ENCODE peak calls at places on chromosomes 6 and 20, in four cellular contexts. H is H1, Y is heart left ventricle, Q is upper lobe of left lung. T is an unnamed sample.
A peak's percentile ranks its signal among the peaks of the same experiment; 100 is the strongest.

GRCh38 chr6:69784595-69785377 is 12.0 kb downstream of the LMBRD1 start:
- DNase-seq in H (no peak), Y (no peak), Q (no peak), T (no peak)

GRCh38 chr20:49063279-49063678 is 17.2 kb downstream of the CSE1L start:
- DNase-seq in H (no peak), Y (no peak), Q (no peak), T (no peak)

GRCh38 chr6:56827908-56828649 is 126.8 kb upstream of the BEND6 start:
- DNase-seq in H (no peak), Y (no peak), Q (no peak), T (no peak)

GRCh38 chr6:38241200-38241599 is 398.5 kb downstream of the BTBD9 start:
- DNase-seq in H (no peak), Y (no peak), Q (no peak), T (no peak)

GRCh38 chr6:150925655-150925928 is 60.1 kb downstream of the MTHFD1L start:
- DNase-seq in H (no peak), Y (no peak), Q (no peak), T (no peak)

GRCh38 chr20:46150982-46151381 is 32.9 kb downstream of the CD40 start:
- DNase-seq in H (no peak), Y (no peak), Q (no peak), T (no peak)

GRCh38 chr6:71246596-71246995 is 42.0 kb upstream of the OGFRL1 start:
- DNase-seq in H (no peak), Y (no peak), Q (no peak), T (no peak)

GRCh38 chr6:163892814-163893561 is 478.5 kb downstream of the QKI start:
- DNase-seq in H (no peak), Y (no peak), Q (no peak), T (no peak)

GRCh38 chr6:127342946-127343752 is at the start of gene ECHDC1:
- DNase-seq in H (peak; percentile 66), Y (peak; percentile 65), Q (peak; percentile 67), T (peak; percentile 23)

GRCh38 chr20:49669601-49670189 is 44.0 kb downstream of the B4GALT5 start:
- DNase-seq in H (no peak), Y (no peak), Q (no peak), T (no peak)

GRCh38 chr20:23407770-23408467 is 13.4 kb downstream of the NAPB start:
- DNase-seq in H (no peak), Y (no peak), Q (no peak), T (no peak)

GRCh38 chr6:105174512-105174911 is 5.3 kb downstream of the POPDC3 start:
- DNase-seq in H (no peak), Y (no peak), Q (no peak), T (no peak)

GRCh38 chr6:129590408-129591022 is 119.5 kb downstream of the ARHGAP18 start:
- DNase-seq in H (no peak), Y (no peak), Q (no peak), T (no peak)

GRCh38 chr6:39791311-39791710 is 865 bp upstream of the DAAM2 start:
- DNase-seq in H (no peak), Y (no peak), Q (peak; percentile 38), T (no peak)

GRCh38 chr6:90669846-90670245 is 83.0 kb upstream of the MAP3K7 start:
- DNase-seq in H (no peak), Y (no peak), Q (no peak), T (no peak)
- TF ChIP-seq POLR2A in H (no peak), Y (no peak), Q (no peak), T (no peak)

DNA sequence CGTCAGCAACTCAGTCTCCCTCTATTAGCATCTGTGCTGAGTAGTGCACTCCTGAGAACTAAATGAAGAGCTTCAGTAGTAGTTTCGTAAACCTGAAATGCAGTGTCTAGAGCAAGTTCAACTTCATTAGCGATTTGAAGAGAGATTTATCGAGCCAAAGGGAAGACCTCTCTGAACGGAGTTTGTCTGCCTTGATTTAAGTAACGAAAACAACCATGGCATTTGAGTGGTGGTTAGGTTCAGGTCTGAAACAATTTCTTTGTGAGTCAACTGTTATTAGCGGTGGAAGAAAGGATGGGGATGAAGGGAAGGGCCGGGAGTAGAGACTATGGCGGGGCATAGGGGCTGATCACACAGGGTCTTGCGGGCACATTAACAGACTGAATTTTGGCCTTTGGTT is 150.5 kb downstream of the BCAS1 start:
- DNase-seq in H (no peak), Y (no peak), Q (no peak), T (no peak)
- H3K4me1 ChIP-seq in H (peaks cover 17% of the 10 kb centered on the region), Y (peaks cover 29% of the 10 kb centered on the region), Q (peaks cover 34% of the 10 kb centered on the region), T (peaks cover 48% of the 10 kb centered on the region)

GRCh38 chr20:62133864-62134263 is 9.3 kb downstream of the PSMA7 start:
- DNase-seq in H (no peak), Y (no peak), Q (no peak), T (no peak)

GRCh38 chr20:62136283-62137091 is 6.7 kb downstream of the PSMA7 start:
- DNase-seq in H (no peak), Y (peak; percentile 71), Q (peak; percentile 72), T (peak; percentile 72)

GRCh38 chr20:62135573-62136266 is 7.5 kb downstream of the PSMA7 start:
- DNase-seq in H (no peak), Y (no peak), Q (no peak), T (no peak)

GRCh38 chr20:62133051-62133845 is 9.9 kb downstream of the PSMA7 start:
- DNase-seq in H (no peak), Y (peak; percentile 73), Q (peak; percentile 60), T (no peak)

DNA sequence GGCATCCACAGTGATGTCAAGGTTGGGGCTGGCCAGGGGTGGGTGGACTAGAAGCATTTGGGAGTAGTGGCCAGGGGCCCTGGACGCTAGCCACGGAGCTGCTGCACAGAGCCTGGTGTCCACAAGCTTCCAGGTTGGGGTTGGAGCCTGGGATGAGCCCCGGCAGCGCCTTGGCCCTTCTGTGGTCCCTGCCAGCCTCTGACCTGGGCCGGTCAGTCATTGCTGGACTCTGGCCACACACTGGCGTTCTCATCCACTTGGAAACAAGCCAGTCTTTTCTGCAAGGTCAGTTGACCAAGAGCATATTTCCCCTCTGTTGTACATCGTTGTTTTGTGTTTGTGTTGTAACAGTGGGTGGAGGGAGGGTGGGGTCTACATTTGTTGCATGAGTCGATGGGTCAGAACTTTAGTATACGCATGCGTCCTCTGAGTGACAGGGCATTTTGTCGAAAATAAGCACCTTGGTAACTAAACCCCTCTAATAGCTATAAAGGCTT is 8.4 kb downstream of the PSMA7 start:
- DNase-seq in H (no peak), Y (no peak), Q (no peak), T (peak; percentile 49)
- TF ChIP-seq POLR2A in H (no peak), Y (no peak), Q (no peak), T (no peak)

GRCh38 chr6:118896339-118897136 is 2.6 kb downstream of the ASF1A start:
- DNase-seq in H (no peak), Y (no peak), Q (no peak), T (no peak)

GRCh38 chr6:118893882-118894424 is at the start of gene ASF1A:
- DNase-seq in H (peak; percentile 92), Y (peak; percentile 98), Q (peak; percentile 98), T (peak; percentile 94)

GRCh38 chr6:118893095-118893881 is 664 bp upstream of the ASF1A start:
- DNase-seq in H (no peak), Y (peak; percentile 32), Q (peak; percentile 23), T (peak; percentile 21)

GRCh38 chr6:118894425-118895240 is 681 bp downstream of the ASF1A start:
- DNase-seq in H (peak; percentile 74), Y (peak; percentile 79), Q (peak; percentile 58), T (peak; percentile 21)

GRCh38 chr6:118895241-118895561 is 1.2 kb downstream of the ASF1A start:
- DNase-seq in H (no peak), Y (no peak), Q (no peak), T (no peak)
- H3K4me1 ChIP-seq in H (peaks cover 6% of the 10 kb centered on the region), Y (peaks cover 38% of the 10 kb centered on the region), Q (peaks cover 34% of the 10 kb centered on the region), T (peaks cover 16% of the 10 kb centered on the region)

GRCh38 chr6:12528581-12529363 is 187.8 kb upstream of the PHACTR1 start:
- DNase-seq in H (no peak), Y (no peak), Q (no peak), T (no peak)
- TF ChIP-seq POLR2A in H (no peak), Y (no peak), Q (no peak), T (no peak)

DNA sequence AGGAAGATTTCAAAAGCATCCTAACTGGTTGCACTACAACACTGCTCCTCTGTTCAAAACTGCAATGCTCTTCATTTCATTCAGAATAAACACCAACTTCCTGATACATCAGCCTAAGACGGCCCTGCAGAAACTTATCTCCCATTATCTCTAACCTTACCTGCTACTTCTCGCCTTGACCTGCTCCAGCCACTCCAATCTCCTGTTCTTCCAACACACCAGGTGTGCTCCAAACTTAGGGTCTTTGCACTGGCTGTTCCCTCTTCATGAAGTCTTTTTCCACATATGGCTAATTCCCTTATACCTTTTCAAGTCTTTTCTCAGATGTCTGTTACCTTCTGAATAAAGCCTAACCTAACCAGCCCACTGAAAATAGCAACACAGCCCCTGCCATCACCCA is 32.1 kb downstream of the PHIP start:
- DNase-seq in H (no peak), Y (no peak), Q (no peak), T (no peak)
- H3K4me1 ChIP-seq in H (no peaks in the 10 kb centered on the region), Y (peaks cover 2% of the 10 kb centered on the region), Q (no peaks in the 10 kb centered on the region), T (no peaks in the 10 kb centered on the region)

GRCh38 chr6:30685977-30686907 is at the start of gene PPP1R18:
- DNase-seq in H (no peak), Y (peak; percentile 89), Q (peak; percentile 89), T (peak; percentile 72)
- TF ChIP-seq POLR2A in H (no peak), Y (peak; percentile 35), Q (no peak), T (no peak)

GRCh38 chr6:473759-474453 is 82.4 kb downstream of the IRF4 start:
- DNase-seq in H (no peak), Y (no peak), Q (no peak), T (no peak)

GRCh38 chr6:473356-473755 is 81.8 kb downstream of the IRF4 start:
- DNase-seq in H (no peak), Y (no peak), Q (no peak), T (no peak)

GRCh38 chr6:475341-475740 is 83.8 kb downstream of the IRF4 start:
- DNase-seq in H (no peak), Y (no peak), Q (no peak), T (no peak)

GRCh38 chr6:470901-471448 is 79.4 kb downstream of the IRF4 start:
- DNase-seq in H (no peak), Y (no peak), Q (no peak), T (no peak)

DNA sequence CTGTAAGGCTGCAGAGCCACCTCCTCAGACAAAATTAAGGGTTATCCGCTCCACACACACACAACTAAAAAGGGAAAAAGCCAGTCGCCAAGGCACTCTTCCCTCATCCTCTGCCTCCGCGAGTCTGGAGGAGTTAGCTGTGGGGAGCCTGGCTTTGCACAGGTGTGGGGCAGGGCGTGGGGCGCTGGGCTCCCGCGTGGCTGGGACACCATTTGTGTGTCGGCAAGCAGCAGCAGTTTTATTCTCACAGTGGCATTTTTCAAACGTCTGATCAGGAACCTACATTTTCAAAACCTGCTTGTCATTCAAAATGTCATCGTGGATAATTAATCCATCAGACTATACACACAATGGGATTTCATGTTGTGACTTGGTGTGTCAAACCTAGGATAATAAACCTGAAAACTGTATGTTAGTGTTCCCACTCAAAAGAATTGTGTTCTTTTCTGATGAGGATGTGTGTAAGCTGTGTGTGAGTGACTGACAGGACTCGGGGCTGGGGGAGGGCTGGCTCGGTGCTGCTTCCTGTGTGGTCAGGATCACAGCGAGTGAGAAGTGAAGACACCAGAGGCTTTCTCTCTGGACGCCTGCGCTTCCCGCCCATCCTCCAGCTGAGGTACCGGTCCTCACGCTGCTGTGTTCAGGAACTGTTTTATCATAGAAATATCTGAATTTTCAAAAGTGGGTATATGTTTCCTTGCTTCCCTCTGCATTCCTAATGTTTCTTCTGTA is 83.1 kb downstream of the IRF4 start:
- DNase-seq in H (no peak), Y (no peak), Q (no peak), T (peak; percentile 16)
- H3K4me1 ChIP-seq in H (no peaks in the 10 kb centered on the region), Y (no peaks in the 10 kb centered on the region), Q (no peaks in the 10 kb centered on the region), T (no peaks in the 10 kb centered on the region)